ENCODE peak calls at places on chromosomes 7 and 10, in ten cellular contexts. N is IMR-90; L is CD8-positive, alpha-beta T cell; V is heart right ventricle; U is suprapubic skin; H is cardiac muscle cell; P is astrocyte; S is GM23338; A is OCI-LY7; X is dorsolateral prefrontal cortex. E is an unnamed sample.

GRCh38 chr7:90178592-90179279 is 24.5 kb downstream of the STEAP1 start:
- DNase-seq in N (peak; percentile 67), X (no peak), V (no peak), H (no peak), A (no peak), P (peak; percentile 90), S (no peak), L (no peak), U (no peak), E (no peak)

GRCh38 chr7:33719059-33719581 is 186.2 kb upstream of the BMPER start:
- DNase-seq in U (no peak), L (no peak), S (no peak), N (peak; percentile 25), V (peak; percentile 59), H (peak; percentile 47), X (peak; percentile 38), P (no peak), A (no peak), E (no peak)

GRCh38 chr10:13414855-13415254 is 66.8 kb upstream of the SEPHS1 start:
- DNase-seq in S (peak; percentile 77), P (no peak), U (no peak), N (no peak), H (peak; percentile 14), L (no peak), A (no peak), X (no peak), V (no peak), E (no peak)

GRCh38 chr7:20484366-20484765 is 131.1 kb upstream of the ABCB5 start:
- DNase-seq in U (no peak), X (no peak), H (no peak), S (no peak), N (no peak), P (no peak), V (no peak), A (no peak), L (no peak), E (no peak)

GRCh38 chr7:114759347-114760062 is 162.4 kb upstream of the MDFIC start:
- DNase-seq in L (no peak), S (no peak), U (no peak), N (peak; percentile 0), A (no peak), V (no peak), X (no peak), H (no peak), P (no peak), E (no peak)

GRCh38 chr7:116598278-116598677 is 73.4 kb downstream of the CAV1 start:
- DNase-seq in U (no peak), N (no peak), V (no peak), S (no peak), X (peak; percentile 30), H (no peak), A (no peak), P (no peak), L (no peak), E (no peak)

GRCh38 chr10:4684434-4684833 is 141.6 kb upstream of the AKR1E2 start:
- DNase-seq in P (peak; percentile 59), U (no peak), V (no peak), N (peak; percentile 77), X (no peak), S (no peak), L (no peak), H (no peak), A (no peak), E (no peak)

GRCh38 chr10:100664509-100664908 is 80.9 kb upstream of the PAX2 start:
- DNase-seq in X (no peak), N (no peak), U (no peak), V (no peak), P (no peak), A (no peak), L (no peak), S (no peak), H (no peak), E (no peak)

GRCh38 chr10:125797999-125798662 is 22.5 kb upstream of the MMP21 start:
- DNase-seq in L (no peak), H (no peak), S (no peak), U (no peak), P (no peak), N (no peak), A (peak; percentile 23), X (no peak), V (no peak), E (no peak)

GRCh38 chr10:126569513-126570447 is 100.7 kb downstream of the C10orf90 start:
- DNase-seq in A (no peak), V (no peak), P (peak; percentile 92), X (no peak), L (no peak), H (no peak), N (peak; percentile 85), U (no peak), S (no peak), E (no peak)

GRCh38 chr10:91000470-91000869 is 79.6 kb upstream of the ANKRD1 start:
- DNase-seq in P (no peak), N (no peak), U (no peak), H (no peak), A (no peak), X (no peak), V (no peak), S (no peak), L (no peak), E (no peak)

GRCh38 chr10:131654471-131655087 is 246.2 kb upstream of the PPP2R2D start:
- DNase-seq in V (no peak), A (no peak), H (no peak), N (no peak), P (no peak), L (no peak), U (peak; percentile 44), S (peak; percentile 28), X (no peak), E (no peak)

DNA sequence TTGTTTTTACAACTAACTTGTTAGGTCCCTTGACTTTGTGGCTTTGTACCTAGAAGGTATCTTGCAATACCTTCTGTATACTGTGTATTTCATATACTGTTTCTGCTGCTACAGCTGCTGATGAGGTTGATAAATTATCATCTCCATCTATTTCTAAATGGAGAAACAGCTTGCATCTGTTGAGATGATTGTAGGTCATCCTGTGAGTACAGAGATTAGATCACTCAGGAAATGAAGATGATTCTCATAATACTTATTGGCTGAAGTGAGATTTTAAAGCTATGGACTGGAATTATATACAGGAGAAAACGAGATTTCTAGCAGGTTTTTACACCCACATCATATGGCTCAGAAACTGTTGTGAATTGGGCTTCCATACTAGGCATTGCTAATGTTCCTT is 280.5 kb downstream of the KCND2 start:
- DNase-seq in X (no peak), L (no peak), A (no peak), N (no peak), H (no peak), P (no peak), U (no peak), S (no peak), V (no peak), E (no peak)
- TF ChIP-seq CTCF in X (no peak), L (no peak), A (no peak), N (no peak), H (no peak), P (no peak), U (no peak), S (no peak), V (no peak), E (no peak)

DNA sequence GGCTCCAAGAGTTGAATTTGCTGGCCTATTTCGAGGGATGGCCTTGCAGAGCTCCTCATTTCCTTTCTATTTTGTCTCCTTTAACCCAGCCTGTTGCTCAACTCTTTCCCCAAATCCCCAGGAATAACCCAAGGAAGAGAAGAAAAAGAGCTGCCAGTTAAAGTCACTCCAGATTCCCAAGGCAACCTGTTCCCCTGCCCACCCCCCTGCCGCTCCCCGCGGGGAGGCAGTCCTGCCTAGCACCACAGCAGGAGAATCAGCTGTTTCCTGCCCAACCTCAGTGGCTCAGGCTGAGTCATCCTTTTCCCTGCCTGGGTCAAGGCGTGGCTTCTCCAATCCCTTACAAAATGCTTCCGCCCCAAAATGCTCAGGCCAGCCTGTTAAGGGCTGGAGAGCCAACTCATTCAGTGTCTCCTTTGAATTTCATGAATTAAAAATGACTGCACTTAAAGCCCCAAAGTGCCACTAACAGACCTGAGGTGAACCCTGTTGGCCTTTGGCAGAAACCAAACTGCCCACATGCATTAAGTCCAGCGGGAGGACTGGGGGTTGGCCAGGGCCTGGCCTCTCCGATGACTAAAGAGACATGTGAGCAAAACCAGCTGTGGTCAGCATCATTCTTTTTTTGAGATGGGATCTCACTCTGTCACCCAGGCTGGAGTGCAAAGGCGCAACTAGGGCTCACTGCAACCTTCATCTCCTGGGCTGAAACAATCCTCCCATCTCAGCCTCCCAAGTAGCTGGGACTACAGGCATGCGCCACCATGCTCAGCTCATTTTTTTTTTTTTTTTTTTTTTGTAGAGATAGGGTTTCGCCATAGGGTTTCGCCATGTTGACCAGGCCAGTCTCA is 83.2 kb upstream of the KIF5B start:
- DNase-seq in P (peak; percentile 94), S (peak; percentile 88), V (peak; percentile 86), N (peak; percentile 94), X (peak; percentile 36), U (peak; percentile 93), L (no peak), A (no peak), H (no peak), E (no peak)
- TF ChIP-seq CTCF in P (no peak), S (peak; percentile 2), V (peak; percentile 35), N (peak; percentile 24), X (no peak), U (no peak), L (no peak), A (no peak), H (peak; percentile 14), E (no peak)

GRCh38 chr10:87659571-87660483 is at the start of gene PAPSS2:
- DNase-seq in H (peak; percentile 65), V (peak; percentile 66), U (peak; percentile 78), X (no peak), L (no peak), N (peak; percentile 68), A (no peak), P (peak; percentile 63), S (peak; percentile 79), E (peak; percentile 65)
- TF ChIP-seq CTCF in H (peak; percentile 25), V (peak; percentile 21), U (no peak), X (no peak), L (no peak), N (no peak), A (no peak), P (no peak), S (no peak), E (peak; percentile 12)

GRCh38 chr10:128631801-128632241 is 505.6 kb upstream of the MKI67 start:
- DNase-seq in L (no peak), S (peak; percentile 66), H (peak; percentile 30), A (peak; percentile 16), V (peak; percentile 41), U (no peak), X (no peak), P (no peak), N (no peak), E (no peak)
- TF ChIP-seq CTCF in L (no peak), S (peak; percentile 38), H (peak; percentile 68), A (peak; percentile 80), V (peak; percentile 68), U (peak; percentile 48), X (peak; percentile 59), P (peak; percentile 48), N (peak; percentile 8), E (peak; percentile 80)